ENCODE peak calls at places on chromosomes 1 and 21, in four cellular contexts. One of them, this sample, is unnamed.

GRCh38 chr21:41360072-41360821 is 1.6 kb upstream of the MX2 start:
- DNase-seq in stomach: peak; percentile 79
- DNase-seq in ovary: peak; percentile 23
- DNase-seq in A549: no peak
- DNase-seq in this sample: peak; percentile 73

GRCh38 chr21:41236361-41236973 is 68.5 kb downstream of the BACE2 start:
- DNase-seq in stomach: no peak
- DNase-seq in A549: no peak
- DNase-seq in ovary: no peak
- DNase-seq in this sample: no peak

GRCh38 chr1:61741682-61742619 is at the start of gene PATJ:
- DNase-seq in stomach: peak; percentile 87
- DNase-seq in ovary: peak; percentile 72
- DNase-seq in A549: peak; percentile 52
- DNase-seq in this sample: peak; percentile 88

GRCh38 chr21:38898422-38899098 is 92.8 kb downstream of the ETS2 start:
- DNase-seq in stomach: no peak
- DNase-seq in ovary: no peak
- DNase-seq in A549: no peak
- DNase-seq in this sample: no peak

GRCh38 chr1:7153464-7153863 is 368.2 kb downstream of the CAMTA1 start:
- DNase-seq in A549: no peak
- DNase-seq in ovary: no peak
- DNase-seq in stomach: no peak
- DNase-seq in this sample: no peak

GRCh38 chr21:38388219-38388618 is 110.1 kb downstream of the ERG start:
- DNase-seq in ovary: no peak
- DNase-seq in A549: no peak
- DNase-seq in stomach: no peak
- DNase-seq in this sample: no peak

GRCh38 chr1:59856725-59857338 is 42.1 kb downstream of the HOOK1 start:
- DNase-seq in A549: no peak
- DNase-seq in ovary: no peak
- DNase-seq in stomach: peak; percentile 57
- DNase-seq in this sample: peak; percentile 61

GRCh38 chr1:224922404-224923164 is 6.9 kb upstream of the DNAH14 start:
- DNase-seq in stomach: peak; percentile 34
- DNase-seq in A549: peak; percentile 48
- DNase-seq in ovary: no peak
- DNase-seq in this sample: no peak

GRCh38 chr1:204345425-204345824 is 14.3 kb downstream of the PLEKHA6 start:
- DNase-seq in A549: no peak
- DNase-seq in stomach: no peak
- DNase-seq in ovary: no peak
- DNase-seq in this sample: no peak

GRCh38 chr21:35147439-35147838 is 98.3 kb upstream of the RUNX1 start:
- DNase-seq in stomach: no peak
- DNase-seq in A549: no peak
- DNase-seq in ovary: no peak
- DNase-seq in this sample: no peak

GRCh38 chr1:18530567-18531502 is 50.1 kb downstream of the KLHDC7A start:
- DNase-seq in ovary: no peak
- DNase-seq in A549: no peak
- DNase-seq in stomach: no peak
- DNase-seq in this sample: peak; percentile 31

GRCh38 chr1:205208805-205209204 is 2.7 kb downstream of the DSTYK start:
- DNase-seq in stomach: no peak
- DNase-seq in ovary: no peak
- DNase-seq in A549: no peak
- DNase-seq in this sample: no peak

GRCh38 chr1:216464489-216464888 is 41.2 kb upstream of the USH2A start:
- DNase-seq in A549: peak; percentile 6
- DNase-seq in ovary: no peak
- DNase-seq in stomach: no peak
- DNase-seq in this sample: no peak

GRCh38 chr1:232226197-232226681 is 403.7 kb downstream of the SIPA1L2 start:
- DNase-seq in stomach: no peak
- DNase-seq in ovary: no peak
- DNase-seq in A549: no peak
- DNase-seq in this sample: no peak

GRCh38 chr1:38500352-38500751 is 359.2 kb downstream of the RRAGC start:
- DNase-seq in stomach: no peak
- DNase-seq in ovary: no peak
- DNase-seq in A549: no peak
- DNase-seq in this sample: no peak

DNA sequence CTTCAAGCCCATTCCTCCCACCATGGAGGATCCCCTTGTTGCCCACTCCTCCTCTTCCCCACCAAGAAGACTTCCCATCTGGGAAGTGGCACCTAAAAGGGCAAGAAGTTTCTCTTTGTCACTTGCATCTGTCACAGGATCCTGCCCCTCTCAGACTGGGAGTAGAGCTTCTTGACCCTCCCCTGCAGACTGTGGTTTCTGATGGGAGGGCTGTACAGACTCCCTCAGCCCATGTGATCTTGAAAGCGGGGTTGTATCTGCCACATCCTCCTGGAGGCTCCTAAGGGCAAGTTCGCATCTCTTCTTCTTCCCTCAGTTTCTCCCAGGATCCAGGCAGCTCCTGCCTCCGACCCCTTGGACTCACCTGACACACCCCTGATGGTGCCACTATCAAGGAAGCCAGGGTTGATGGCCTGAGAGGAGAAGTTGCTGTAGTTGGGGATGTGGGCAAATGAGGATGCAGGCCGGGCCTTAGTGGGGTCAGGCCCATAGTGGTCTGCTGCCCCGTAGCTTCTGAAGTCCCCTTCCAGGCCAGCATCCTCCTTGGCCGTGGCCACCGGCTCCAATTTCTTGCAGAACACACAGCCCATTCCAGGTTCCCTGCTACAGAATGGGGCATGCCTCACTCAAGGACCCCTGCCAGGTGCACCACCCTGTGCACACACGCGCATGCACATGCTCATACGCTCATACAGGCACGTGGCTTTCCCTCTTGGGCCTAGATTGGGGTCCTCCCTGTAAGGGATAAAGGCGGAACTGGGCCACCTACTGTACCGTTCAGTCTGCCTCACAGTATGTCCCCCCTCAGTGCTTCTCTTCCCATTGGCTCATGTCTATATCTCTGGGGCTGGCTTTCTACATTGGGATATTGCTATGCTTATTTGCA is 11.4 kb downstream of the FGR start:
- DNase-seq in ovary: no peak
- DNase-seq in A549: no peak
- DNase-seq in stomach: no peak
- DNase-seq in this sample: no peak
- H3K4me1 ChIP-seq in ovary: no peaks in the 10 kb centered on the region
- H3K4me1 ChIP-seq in A549: peaks cover 4% of the 10 kb centered on the region
- H3K4me1 ChIP-seq in stomach: peaks cover 1% of the 10 kb centered on the region
- H3K4me1 ChIP-seq in this sample: no peaks in the 10 kb centered on the region

GRCh38 chr1:227560393-227560792 is 3.0 kb upstream of the ZNF678 start:
- DNase-seq in ovary: no peak
- DNase-seq in stomach: no peak
- DNase-seq in A549: no peak
- DNase-seq in this sample: no peak
- TF ChIP-seq EP300 in ovary: no peak
- TF ChIP-seq EP300 in stomach: no peak
- TF ChIP-seq EP300 in A549: no peak
- TF ChIP-seq EP300 in this sample: no peak

GRCh38 chr1:43542515-43543458 is 12.1 kb downstream of the PTPRF start:
- DNase-seq in ovary: no peak
- DNase-seq in stomach: no peak
- DNase-seq in A549: no peak
- DNase-seq in this sample: no peak
- H3K4me1 ChIP-seq in ovary: peaks cover 25% of the 10 kb centered on the region
- H3K4me1 ChIP-seq in stomach: peaks cover 88% of the 10 kb centered on the region
- H3K4me1 ChIP-seq in A549: peaks cover 35% of the 10 kb centered on the region
- H3K4me1 ChIP-seq in this sample: peaks cover 72% of the 10 kb centered on the region

GRCh38 chr1:89352421-89352820 is 11.4 kb upstream of the GBP6 start:
- DNase-seq in A549: no peak
- DNase-seq in ovary: no peak
- DNase-seq in stomach: no peak
- DNase-seq in this sample: no peak

GRCh38 chr1:89360716-89361115 is 3.1 kb upstream of the GBP6 start:
- DNase-seq in stomach: no peak
- DNase-seq in ovary: no peak
- DNase-seq in A549: no peak
- DNase-seq in this sample: no peak

GRCh38 chr1:89354210-89354609 is 9.6 kb upstream of the GBP6 start:
- DNase-seq in A549: no peak
- DNase-seq in stomach: no peak
- DNase-seq in ovary: no peak
- DNase-seq in this sample: no peak

GRCh38 chr1:89358287-89358893 is 5.5 kb upstream of the GBP6 start:
- DNase-seq in ovary: peak; percentile 71
- DNase-seq in stomach: peak; percentile 86
- DNase-seq in A549: peak; percentile 57
- DNase-seq in this sample: peak; percentile 84

GRCh38 chr1:89356658-89357400 is 7.0 kb upstream of the GBP6 start:
- DNase-seq in A549: no peak
- DNase-seq in ovary: no peak
- DNase-seq in stomach: no peak
- DNase-seq in this sample: no peak
- TF ChIP-seq EP300 in A549: no peak
- TF ChIP-seq EP300 in ovary: no peak
- TF ChIP-seq EP300 in stomach: no peak
- TF ChIP-seq EP300 in this sample: no peak

This sample was measured in transverse colon.